ENCODE peak calls at places on chromosomes 7 and 10, in ten cellular contexts. One of them, this sample, is unnamed.

GRCh38 chr10:100977436-100977835 is 8.1 kb downstream of the SEMA4G start:
- DNase-seq in GM12891: no peak
- DNase-seq in spleen: peak
- DNase-seq in H54: no peak
- DNase-seq in tibial nerve: no peak
- DNase-seq in uterus: no peak
- DNase-seq in Peyer's patch: peak
- DNase-seq in ovary: no peak
- DNase-seq in right lobe of liver: peak
- DNase-seq in heart left ventricle: no peak
- DNase-seq in this sample: no peak

GRCh38 chr10:69338133-69338456 is 59.8 kb downstream of the HK1 start:
- DNase-seq in right lobe of liver: no peak
- DNase-seq in tibial nerve: no peak
- DNase-seq in uterus: no peak
- DNase-seq in Peyer's patch: no peak
- DNase-seq in spleen: no peak
- DNase-seq in ovary: no peak
- DNase-seq in heart left ventricle: no peak
- DNase-seq in H54: no peak
- DNase-seq in GM12891: no peak
- DNase-seq in this sample: no peak

GRCh38 chr10:118401708-118402107 is 59.6 kb upstream of the FAM204A start:
- DNase-seq in right lobe of liver: no peak
- DNase-seq in Peyer's patch: no peak
- DNase-seq in heart left ventricle: no peak
- DNase-seq in H54: no peak
- DNase-seq in tibial nerve: no peak
- DNase-seq in spleen: no peak
- DNase-seq in GM12891: no peak
- DNase-seq in ovary: no peak
- DNase-seq in uterus: no peak
- DNase-seq in this sample: no peak

GRCh38 chr10:30537586-30537985 is 92.0 kb downstream of the LYZL2 start:
- DNase-seq in ovary: no peak
- DNase-seq in right lobe of liver: no peak
- DNase-seq in heart left ventricle: no peak
- DNase-seq in tibial nerve: no peak
- DNase-seq in GM12891: no peak
- DNase-seq in uterus: no peak
- DNase-seq in H54: no peak
- DNase-seq in Peyer's patch: no peak
- DNase-seq in spleen: no peak
- DNase-seq in this sample: no peak

GRCh38 chr7:76133839-76134238 is 67.9 kb upstream of the SRRM3 start:
- DNase-seq in ovary: no peak
- DNase-seq in heart left ventricle: no peak
- DNase-seq in spleen: no peak
- DNase-seq in right lobe of liver: no peak
- DNase-seq in Peyer's patch: no peak
- DNase-seq in H54: no peak
- DNase-seq in tibial nerve: no peak
- DNase-seq in GM12891: no peak
- DNase-seq in uterus: no peak
- DNase-seq in this sample: no peak

GRCh38 chr7:149007146-149007545 is 21.2 kb downstream of the PDIA4 start:
- DNase-seq in right lobe of liver: no peak
- DNase-seq in uterus: no peak
- DNase-seq in H54: no peak
- DNase-seq in tibial nerve: no peak
- DNase-seq in heart left ventricle: no peak
- DNase-seq in ovary: no peak
- DNase-seq in spleen: peak
- DNase-seq in Peyer's patch: no peak
- DNase-seq in GM12891: no peak
- DNase-seq in this sample: no peak

GRCh38 chr10:103653581-103654020 is 160.1 kb downstream of the NEURL1 start:
- DNase-seq in uterus: no peak
- DNase-seq in H54: no peak
- DNase-seq in tibial nerve: no peak
- DNase-seq in GM12891: no peak
- DNase-seq in heart left ventricle: no peak
- DNase-seq in Peyer's patch: no peak
- DNase-seq in ovary: no peak
- DNase-seq in spleen: no peak
- DNase-seq in right lobe of liver: peak
- DNase-seq in this sample: no peak

GRCh38 chr10:93208717-93209464 is 135.2 kb downstream of the CYP26A1 start:
- DNase-seq in H54: peak
- DNase-seq in right lobe of liver: no peak
- DNase-seq in tibial nerve: no peak
- DNase-seq in GM12891: no peak
- DNase-seq in uterus: no peak
- DNase-seq in Peyer's patch: no peak
- DNase-seq in heart left ventricle: no peak
- DNase-seq in ovary: no peak
- DNase-seq in spleen: no peak
- DNase-seq in this sample: no peak

GRCh38 chr7:7820939-7821338 is 102.5 kb upstream of the RPA3 start:
- DNase-seq in right lobe of liver: no peak
- DNase-seq in H54: no peak
- DNase-seq in tibial nerve: no peak
- DNase-seq in uterus: no peak
- DNase-seq in spleen: no peak
- DNase-seq in heart left ventricle: no peak
- DNase-seq in Peyer's patch: no peak
- DNase-seq in ovary: no peak
- DNase-seq in GM12891: no peak
- DNase-seq in this sample: no peak

GRCh38 chr7:100349757-100350156 is 8.2 kb upstream of the PILRB start:
- DNase-seq in Peyer's patch: no peak
- DNase-seq in spleen: no peak
- DNase-seq in ovary: no peak
- DNase-seq in GM12891: no peak
- DNase-seq in tibial nerve: no peak
- DNase-seq in right lobe of liver: no peak
- DNase-seq in H54: no peak
- DNase-seq in uterus: no peak
- DNase-seq in heart left ventricle: no peak
- DNase-seq in this sample: no peak
- TF ChIP-seq POLR2A in Peyer's patch: no peak
- TF ChIP-seq POLR2A in spleen: no peak
- TF ChIP-seq POLR2A in ovary: no peak
- TF ChIP-seq POLR2A in GM12891: no peak
- TF ChIP-seq POLR2A in tibial nerve: no peak
- TF ChIP-seq POLR2A in right lobe of liver: no peak
- TF ChIP-seq POLR2A in H54: no peak
- TF ChIP-seq POLR2A in uterus: no peak
- TF ChIP-seq POLR2A in heart left ventricle: no peak
- TF ChIP-seq POLR2A in this sample: no peak

GRCh38 chr10:26981232-26981631 is 119.1 kb downstream of the ANKRD26 start:
- DNase-seq in H54: no peak
- DNase-seq in tibial nerve: no peak
- DNase-seq in GM12891: no peak
- DNase-seq in right lobe of liver: no peak
- DNase-seq in uterus: no peak
- DNase-seq in heart left ventricle: no peak
- DNase-seq in Peyer's patch: no peak
- DNase-seq in ovary: no peak
- DNase-seq in spleen: no peak
- DNase-seq in this sample: peak
- TF ChIP-seq POLR2A in H54: no peak
- TF ChIP-seq POLR2A in tibial nerve: no peak
- TF ChIP-seq POLR2A in GM12891: no peak
- TF ChIP-seq POLR2A in right lobe of liver: no peak
- TF ChIP-seq POLR2A in uterus: no peak
- TF ChIP-seq POLR2A in heart left ventricle: no peak
- TF ChIP-seq POLR2A in Peyer's patch: no peak
- TF ChIP-seq POLR2A in ovary: no peak
- TF ChIP-seq POLR2A in spleen: no peak
- TF ChIP-seq POLR2A in this sample: no peak

GRCh38 chr10:119668461-119668860 is 17.3 kb downstream of the BAG3 start:
- DNase-seq in tibial nerve: no peak
- DNase-seq in heart left ventricle: no peak
- DNase-seq in uterus: no peak
- DNase-seq in H54: no peak
- DNase-seq in GM12891: no peak
- DNase-seq in Peyer's patch: no peak
- DNase-seq in right lobe of liver: no peak
- DNase-seq in ovary: no peak
- DNase-seq in spleen: no peak
- DNase-seq in this sample: no peak
- TF ChIP-seq POLR2A in tibial nerve: no peak
- TF ChIP-seq POLR2A in heart left ventricle: no peak
- TF ChIP-seq POLR2A in uterus: no peak
- TF ChIP-seq POLR2A in H54: no peak
- TF ChIP-seq POLR2A in GM12891: no peak
- TF ChIP-seq POLR2A in Peyer's patch: no peak
- TF ChIP-seq POLR2A in right lobe of liver: no peak
- TF ChIP-seq POLR2A in ovary: no peak
- TF ChIP-seq POLR2A in spleen: no peak
- TF ChIP-seq POLR2A in this sample: no peak

GRCh38 chr7:95595825-95596182 is 512 bp downstream of the PDK4 start:
- DNase-seq in right lobe of liver: peak
- DNase-seq in uterus: peak
- DNase-seq in heart left ventricle: no peak
- DNase-seq in H54: no peak
- DNase-seq in spleen: no peak
- DNase-seq in tibial nerve: no peak
- DNase-seq in Peyer's patch: no peak
- DNase-seq in ovary: no peak
- DNase-seq in GM12891: no peak
- DNase-seq in this sample: no peak

GRCh38 chr7:95594185-95594584 is 2.1 kb downstream of the PDK4 start:
- DNase-seq in GM12891: no peak
- DNase-seq in spleen: no peak
- DNase-seq in right lobe of liver: no peak
- DNase-seq in H54: no peak
- DNase-seq in ovary: no peak
- DNase-seq in heart left ventricle: no peak
- DNase-seq in uterus: no peak
- DNase-seq in Peyer's patch: no peak
- DNase-seq in tibial nerve: no peak
- DNase-seq in this sample: peak

GRCh38 chr7:95599069-95599468 is 2.8 kb upstream of the PDK4 start:
- DNase-seq in ovary: no peak
- DNase-seq in heart left ventricle: no peak
- DNase-seq in tibial nerve: no peak
- DNase-seq in spleen: no peak
- DNase-seq in uterus: no peak
- DNase-seq in Peyer's patch: no peak
- DNase-seq in GM12891: no peak
- DNase-seq in H54: no peak
- DNase-seq in right lobe of liver: no peak
- DNase-seq in this sample: peak

GRCh38 chr7:95598511-95598910 is 2.2 kb upstream of the PDK4 start:
- DNase-seq in H54: no peak
- DNase-seq in right lobe of liver: no peak
- DNase-seq in ovary: no peak
- DNase-seq in heart left ventricle: no peak
- DNase-seq in Peyer's patch: no peak
- DNase-seq in spleen: no peak
- DNase-seq in tibial nerve: no peak
- DNase-seq in GM12891: no peak
- DNase-seq in uterus: no peak
- DNase-seq in this sample: no peak

GRCh38 chr7:95596183-95597135 is at the start of gene PDK4:
- DNase-seq in spleen: peak
- DNase-seq in uterus: peak
- DNase-seq in H54: peak
- DNase-seq in tibial nerve: peak
- DNase-seq in GM12891: no peak
- DNase-seq in heart left ventricle: peak
- DNase-seq in ovary: peak
- DNase-seq in Peyer's patch: peak
- DNase-seq in right lobe of liver: peak
- DNase-seq in this sample: peak
- TF ChIP-seq POLR2A in spleen: no peak
- TF ChIP-seq POLR2A in uterus: peak
- TF ChIP-seq POLR2A in H54: no peak
- TF ChIP-seq POLR2A in tibial nerve: peak
- TF ChIP-seq POLR2A in GM12891: no peak
- TF ChIP-seq POLR2A in heart left ventricle: peak
- TF ChIP-seq POLR2A in ovary: peak
- TF ChIP-seq POLR2A in Peyer's patch: peak
- TF ChIP-seq POLR2A in right lobe of liver: peak
- TF ChIP-seq POLR2A in this sample: peak

This sample was measured in erythroblast.